ENCODE peak calls at places on chromosomes 3 and 15, in ten cellular contexts. R is NCI-H748 treated with DMSO at 0.1 percent for 48 hours; E is foreskin fibroblast; V is adipocyte; A is nucleus accumbens; Q is AG08396; S is lung; G is activated gamma-delta T cell treated with anti-CD3 and anti-CD28 coated beads, Interleukin-2, amount 50 U/mL, for 16 hours; N is HCT116; I is naive thymus-derived CD8-positive, alpha-beta T cell. P is an unnamed sample.

GRCh38 chr15:36766449-36766848 is 187.0 kb downstream of the CDIN1 start:
- DNase-seq in R (no peak), E (no peak), V (no peak), A (no peak), Q (no peak), S (no peak), G (no peak), N (no peak), I (no peak), P (no peak)

GRCh38 chr15:100944237-100944875 is 25.2 kb downstream of the LRRK1 start:
- DNase-seq in R (no peak), E (no peak), V (peak), A (no peak), Q (no peak), S (no peak), G (no peak), N (no peak), I (no peak), P (no peak)

GRCh38 chr3:13069495-13069894 is 3.7 kb downstream of the IQSEC1 start:
- DNase-seq in R (no peak), E (no peak), V (no peak), A (no peak), Q (no peak), S (no peak), G (peak), N (no peak), I (peak), P (no peak)

GRCh38 chr3:10352146-10352911 is 31.4 kb upstream of the SEC13 start:
- DNase-seq in R (no peak), E (peak), V (peak), A (no peak), Q (peak), S (no peak), G (no peak), N (no peak), I (no peak), P (no peak)

GRCh38 chr15:37104413-37105392 is 4.4 kb upstream of the MEIS2 start:
- DNase-seq in R (no peak), E (no peak), V (no peak), A (no peak), Q (no peak), S (no peak), G (no peak), N (no peak), I (no peak), P (no peak)

GRCh38 chr15:42508263-42508690 is 12.8 kb downstream of the SNAP23 start:
- DNase-seq in R (no peak), E (no peak), V (no peak), A (no peak), Q (no peak), S (no peak), G (no peak), N (no peak), I (no peak), P (no peak)

GRCh38 chr15:90553248-90553745 is 23.6 kb downstream of the CRTC3 start:
- DNase-seq in R (no peak), E (peak), V (peak), A (peak), Q (peak), S (no peak), G (no peak), N (no peak), I (no peak), P (no peak)

GRCh38 chr3:140736863-140737460 is 59.1 kb downstream of the TRIM42 start:
- DNase-seq in R (peak), E (peak), V (peak), A (no peak), Q (peak), S (no peak), G (no peak), N (no peak), I (no peak), P (peak)

GRCh38 chr15:88704791-88705768 is 66.3 kb downstream of the ISG20 start:
- DNase-seq in R (no peak), E (peak), V (peak), A (peak), Q (peak), S (no peak), G (no peak), N (no peak), I (no peak), P (no peak)

GRCh38 chr3:71132995-71133730 is 450.4 kb downstream of the FOXP1 start:
- DNase-seq in R (peak), E (no peak), V (peak), A (no peak), Q (no peak), S (no peak), G (no peak), N (no peak), I (no peak), P (no peak)

GRCh38 chr3:50436063-50436674 is 67.3 kb downstream of the CACNA2D2 start:
- DNase-seq in R (no peak), E (peak), V (peak), A (no peak), Q (peak), S (peak), G (peak), N (peak), I (peak), P (peak)

GRCh38 chr3:102156426-102156825 is 278.4 kb upstream of the ZPLD1 start:
- DNase-seq in R (no peak), E (peak), V (peak), A (no peak), Q (peak), S (no peak), G (no peak), N (no peak), I (no peak), P (no peak)

GRCh38 chr3:147157629-147158028 is 248.7 kb downstream of the ZIC4 start:
- DNase-seq in R (no peak), E (peak), V (no peak), A (no peak), Q (peak), S (no peak), G (no peak), N (no peak), I (no peak), P (no peak)

GRCh38 chr3:166837535-166837934 is 542.6 kb downstream of the ZBBX start:
- DNase-seq in R (no peak), E (no peak), V (no peak), A (no peak), Q (no peak), S (no peak), G (no peak), N (peak), I (no peak), P (no peak)